ENCODE peak calls at places on chromosome 17, in eight cellular contexts. P, E, C, O, A, I, T and S are unnamed samples.
A peak's percentile ranks its signal among the peaks of the same experiment; 100 is the strongest.

GRCh38 chr17:35167666-35168065 is 20.0 kb downstream of the UNC45B start:
- ATAC-seq in P (no peak), E (no peak), C (no peak), O (no peak), A (no peak), I (no peak), T (no peak), S (no peak)

GRCh38 chr17:80842456-80843053 is 149.1 kb upstream of the CHMP6 start:
- ATAC-seq in P (no peak), E (no peak), C (no peak), O (no peak), A (no peak), I (no peak), T (no peak), S (no peak)

GRCh38 chr17:62822080-62822904 is 14.2 kb upstream of the MARCHF10 start:
- ATAC-seq in P (no peak), E (no peak), C (no peak), O (no peak), A (no peak), I (no peak), T (no peak), S (no peak)

GRCh38 chr17:66165537-66166123 is 26.3 kb downstream of the CEP112 start:
- ATAC-seq in P (peak; percentile 63), E (no peak), C (no peak), O (no peak), A (peak; percentile 61), I (no peak), T (no peak), S (no peak)

GRCh38 chr17:40963838-40964237 is 2.9 kb downstream of the KRT39 start:
- ATAC-seq in P (peak; percentile 77), E (no peak), C (no peak), O (peak; percentile 36), A (peak; percentile 38), I (no peak), T (no peak), S (no peak)

GRCh38 chr17:59353106-59353854 is 21.8 kb downstream of the YPEL2 start:
- ATAC-seq in P (no peak), E (no peak), C (no peak), O (peak; percentile 69), A (no peak), I (no peak), T (peak; percentile 84), S (no peak)

GRCh38 chr17:75152971-75153853 is 1.1 kb downstream of the JPT1 start:
- ATAC-seq in P (peak; percentile 74), E (no peak), C (no peak), O (no peak), A (peak; percentile 9), I (no peak), T (no peak), S (no peak)

GRCh38 chr17:28675485-28675884 is 13.5 kb downstream of the SUPT6H start:
- ATAC-seq in P (no peak), E (no peak), C (no peak), O (no peak), A (no peak), I (no peak), T (no peak), S (no peak)

GRCh38 chr17:39513915-39514314 is 52.6 kb downstream of the CDK12 start:
- ATAC-seq in P (no peak), E (no peak), C (no peak), O (no peak), A (no peak), I (no peak), T (no peak), S (no peak)

GRCh38 chr17:32795339-32795979 is 81.5 kb downstream of the MYO1D start:
- ATAC-seq in P (peak; percentile 72), E (no peak), C (no peak), O (no peak), A (no peak), I (no peak), T (no peak), S (no peak)

GRCh38 chr17:8002646-8003593 is 505 bp downstream of the GUCY2D start:
- ATAC-seq in P (no peak), E (no peak), C (peak; percentile 11), O (no peak), A (no peak), I (peak; percentile 40), T (no peak), S (peak; percentile 44)

GRCh38 chr17:6070280-6070894 is at the start of gene WSCD1:
- ATAC-seq in P (peak; percentile 69), E (no peak), C (peak; percentile 39), O (peak; percentile 45), A (peak; percentile 63), I (peak; percentile 64), T (peak; percentile 46), S (peak; percentile 24)